ENCODE peak calls at places on chromosomes 16 and 17, in five cellular contexts. R, P, W, N and I are unnamed samples.

GRCh38 chr17:49086649-49087048 is 45.9 kb upstream of the B4GALNT2 start:
- DNase-seq in R (no peak), P (no peak), W (no peak), N (no peak), I (no peak)

GRCh38 chr16:72474511-72475123 is 302.7 kb upstream of the PMFBP1 start:
- DNase-seq in R (peak; percentile 69), P (no peak), W (peak; percentile 79), N (peak; percentile 95), I (peak; percentile 92)

GRCh38 chr17:28369684-28370034 is 448 bp downstream of the VTN start:
- DNase-seq in R (no peak), P (no peak), W (no peak), N (no peak), I (no peak)

GRCh38 chr16:74999683-75000480 is 1.1 kb downstream of the ZNRF1 start:
- DNase-seq in R (peak; percentile 50), P (peak; percentile 37), W (peak; percentile 42), N (peak; percentile 18), I (no peak)

GRCh38 chr17:48494335-48494734 is 36.5 kb downstream of the HOXB1 start:
- DNase-seq in R (peak; percentile 88), P (no peak), W (peak; percentile 60), N (peak; percentile 81), I (peak; percentile 54)

GRCh38 chr17:16417896-16418683 is 2.7 kb downstream of the TRPV2 start:
- DNase-seq in R (peak; percentile 46), P (no peak), W (no peak), N (no peak), I (no peak)

GRCh38 chr16:71837150-71837549 is 8.6 kb upstream of the ATXN1L start:
- DNase-seq in R (no peak), P (no peak), W (no peak), N (no peak), I (no peak)

GRCh38 chr16:56362057-56362655 is 63.2 kb downstream of the AMFR start:
- DNase-seq in R (no peak), P (no peak), W (no peak), N (no peak), I (no peak)

GRCh38 chr17:3659541-3660111 is 8.8 kb downstream of the TAX1BP3 start:
- DNase-seq in R (peak; percentile 97), P (peak; percentile 87), W (peak; percentile 87), N (peak; percentile 90), I (peak; percentile 81)

GRCh38 chr17:1565860-1566259 is 3.3 kb upstream of the PITPNA start:
- DNase-seq in R (no peak), P (no peak), W (no peak), N (no peak), I (no peak)

GRCh38 chr17:4362141-4362540 is 4.3 kb downstream of the UBE2G1 start:
- DNase-seq in R (peak; percentile 28), P (no peak), W (peak; percentile 26), N (no peak), I (no peak)

GRCh38 chr16:31072540-31073072 is 1.4 kb downstream of the ZNF668 start:
- DNase-seq in R (peak; percentile 42), P (no peak), W (peak; percentile 45), N (peak; percentile 46), I (no peak)

GRCh38 chr16:71460246-71460645 is 1.8 kb downstream of the ZNF23 start:
- DNase-seq in R (peak; percentile 81), P (no peak), W (peak; percentile 66), N (peak; percentile 63), I (peak; percentile 32)

GRCh38 chr16:67666538-67667433 is at the start of the genes C16orf86 and ENKD1:
- DNase-seq in R (peak; percentile 61), P (peak; percentile 88), W (peak; percentile 74), N (peak; percentile 70), I (peak; percentile 23)

GRCh38 chr17:63358111-63358839 is 87.8 kb downstream of the CYB561 start:
- DNase-seq in R (peak; percentile 90), P (no peak), W (peak; percentile 82), N (peak; percentile 94), I (peak; percentile 57)

GRCh38 chr17:282000-282911 is 70.4 kb downstream of the RPH3AL start:
- DNase-seq in R (no peak), P (no peak), W (no peak), N (no peak), I (no peak)

GRCh38 chr17:61718022-61718421 is 127.0 kb upstream of the NACA2 start:
- DNase-seq in R (no peak), P (no peak), W (no peak), N (no peak), I (no peak)

GRCh38 chr16:83402969-83403368 is 404.8 kb upstream of the HSBP1 start:
- DNase-seq in R (peak; percentile 14), P (no peak), W (peak; percentile 47), N (peak; percentile 49), I (peak; percentile 8)

GRCh38 chr16:58510776-58511628 is 4.3 kb upstream of the SETD6 start:
- DNase-seq in R (no peak), P (no peak), W (no peak), N (no peak), I (no peak)

GRCh38 chr16:19294156-19294649 is 8.7 kb downstream of the CLEC19A start:
- DNase-seq in R (no peak), P (peak; percentile 49), W (peak; percentile 21), N (no peak), I (no peak)

GRCh38 chr17:80441133-80441578 is 26.2 kb downstream of the ENDOV start:
- DNase-seq in R (peak; percentile 34), P (no peak), W (peak; percentile 56), N (peak; percentile 23), I (no peak)

GRCh38 chr17:47318197-47318918 is 5.4 kb upstream of the EFCAB13 start:
- DNase-seq in R (no peak), P (no peak), W (no peak), N (no peak), I (no peak)

GRCh38 chr16:5206331-5206990 is 108.9 kb upstream of the EEF2KMT start:
- DNase-seq in R (no peak), P (no peak), W (no peak), N (no peak), I (no peak)

DNA sequence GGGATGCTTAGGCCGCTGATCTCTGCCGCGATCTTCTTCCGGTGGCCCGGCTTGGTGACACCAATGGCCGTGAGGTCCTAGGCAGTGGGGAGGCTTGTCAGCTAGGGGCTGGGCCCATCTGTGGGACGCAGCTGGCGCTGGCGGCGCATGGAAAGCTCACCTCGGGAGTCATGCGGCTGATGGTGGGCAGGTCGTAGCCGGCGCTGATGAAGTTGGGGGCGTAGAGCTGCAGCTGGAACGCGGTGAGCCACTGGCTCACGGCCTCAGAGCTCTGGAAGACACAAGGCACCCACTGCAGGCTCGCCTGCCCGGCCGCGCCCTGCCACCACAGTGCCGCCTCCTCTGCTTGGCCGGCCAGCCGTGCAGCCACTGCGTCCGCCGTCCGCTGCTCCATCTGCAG is 12.7 kb downstream of the CASKIN1 start:
- DNase-seq in R (no peak), P (no peak), W (no peak), N (no peak), I (no peak)
- H3K4me3 ChIP-seq in R (no peak overlapping the region), P (no peak overlapping the region), W (no peak overlapping the region), N (no peak overlapping the region), I (no peak overlapping the region)

GRCh38 chr17:14317383-14317782 is 16.5 kb downstream of the HS3ST3B1 start:
- DNase-seq in R (no peak), P (no peak), W (no peak), N (no peak), I (no peak)
- H3K4me3 ChIP-seq in R (no peak overlapping the region), P (no peak overlapping the region), W (no peak overlapping the region), N (no peak overlapping the region), I (no peak overlapping the region)

GRCh38 chr16:85615852-85616607 is 2.9 kb downstream of the GSE1 start:
- DNase-seq in R (peak; percentile 71), P (peak; percentile 80), W (peak; percentile 78), N (peak; percentile 79), I (peak; percentile 57)
- H3K4me3 ChIP-seq in R (no peak overlapping the region), P (peak overlapping the region; percentile 79), W (no peak overlapping the region), N (no peak overlapping the region), I (no peak overlapping the region)

DNA sequence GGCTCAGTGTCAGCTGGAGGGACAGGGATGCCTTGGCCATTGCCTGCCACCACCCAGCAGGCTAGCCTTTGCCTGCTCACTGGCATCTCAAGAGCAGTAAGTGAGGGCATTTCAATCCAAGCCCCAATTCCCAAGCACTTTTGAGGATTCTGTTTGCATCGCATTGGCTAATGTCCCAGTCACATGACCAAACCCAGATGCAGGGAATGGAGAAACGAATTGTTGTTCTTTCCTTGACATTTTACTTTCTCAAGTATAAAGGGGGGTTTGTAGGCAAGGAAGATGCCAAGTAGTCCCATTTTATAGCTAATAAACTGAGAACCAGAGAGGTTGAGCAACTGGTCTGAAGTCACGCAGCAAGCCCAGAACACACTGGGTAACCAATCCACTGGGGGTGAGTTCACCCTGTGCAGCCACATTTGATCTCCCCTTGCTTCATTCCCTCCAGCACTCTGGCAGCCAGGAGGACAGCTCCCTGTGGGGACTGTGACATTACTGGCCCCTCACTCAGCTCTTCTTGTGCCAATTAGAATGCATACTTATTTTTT is 193.8 kb upstream of the CACNG3 start:
- DNase-seq in R (no peak), P (no peak), W (no peak), N (no peak), I (no peak)
- H3K4me3 ChIP-seq in R (no peak overlapping the region), P (no peak overlapping the region), W (no peak overlapping the region), N (no peak overlapping the region), I (no peak overlapping the region)

GRCh38 chr17:66526827-66527226 is 224.4 kb downstream of the PRKCA start:
- DNase-seq in R (no peak), P (no peak), W (no peak), N (no peak), I (no peak)
- H3K4me3 ChIP-seq in R (no peak overlapping the region), P (no peak overlapping the region), W (no peak overlapping the region), N (no peak overlapping the region), I (no peak overlapping the region)

GRCh38 chr17:72125226-72125651 is 4.4 kb downstream of the SOX9 start:
- DNase-seq in R (no peak), P (no peak), W (peak; percentile 24), N (peak; percentile 42), I (no peak)
- H3K4me3 ChIP-seq in R (no peak overlapping the region), P (no peak overlapping the region), W (peak overlapping the region; percentile 93), N (peak overlapping the region; percentile 27), I (peak overlapping the region; percentile 97)

GRCh38 chr17:81967244-81967532 is 6.2 kb upstream of the NOTUM start:
- DNase-seq in R (no peak), P (no peak), W (no peak), N (no peak), I (no peak)

GRCh38 chr17:81967533-81968395 is 6.8 kb upstream of the NOTUM start:
- DNase-seq in R (peak; percentile 72), P (peak; percentile 85), W (peak; percentile 67), N (peak; percentile 52), I (no peak)

GRCh38 chr17:81966343-81967243 is 5.6 kb upstream of the NOTUM start:
- DNase-seq in R (no peak), P (peak; percentile 56), W (peak; percentile 49), N (no peak), I (no peak)

GRCh38 chr17:81968850-81969812 is 8.1 kb upstream of the NOTUM start:
- DNase-seq in R (no peak), P (no peak), W (no peak), N (no peak), I (no peak)

GRCh38 chr17:81968396-81968745 is 7.4 kb upstream of the NOTUM start:
- DNase-seq in R (no peak), P (no peak), W (no peak), N (no peak), I (no peak)
- H3K4me3 ChIP-seq in R (no peak overlapping the region), P (peak overlapping the region; percentile 38), W (no peak overlapping the region), N (no peak overlapping the region), I (no peak overlapping the region)